ENCODE peak calls at places on chromosomes 4 and X, in seven cellular contexts. M, B, C, R, O, Y and V are unnamed samples.

GRCh38 chr4:123661080-123661737 is 264.6 kb downstream of the SPRY1 start:
- DNase-seq in M (peak), B (peak), C (no peak), R (no peak), O (no peak), Y (peak), V (peak)

GRCh38 chr4:110533940-110534339 is 58.0 kb downstream of the ENPEP start:
- DNase-seq in M (peak), B (peak), C (peak), R (peak), O (no peak), Y (peak), V (peak)

GRCh38 chrX:7252013-7252610 is 104.2 kb upstream of the PUDP start:
- DNase-seq in M (no peak), B (no peak), C (no peak), R (no peak), O (no peak), Y (no peak), V (no peak)

GRCh38 chr4:82756061-82756460 is 42.5 kb downstream of the SCD5 start:
- DNase-seq in M (no peak), B (no peak), C (no peak), R (no peak), O (no peak), Y (no peak), V (no peak)

GRCh38 chrX:12975670-12975965 is 708 bp downstream of the TMSB4X start:
- DNase-seq in M (no peak), B (no peak), C (no peak), R (peak), O (no peak), Y (no peak), V (no peak)

GRCh38 chr4:78748361-78748760 is 27.8 kb upstream of the BMP2K start:
- DNase-seq in M (no peak), B (no peak), C (no peak), R (no peak), O (no peak), Y (peak), V (peak)

GRCh38 chrX:153627675-153628111 is 19.3 kb upstream of the DUSP9 start:
- DNase-seq in M (no peak), B (no peak), C (no peak), R (no peak), O (no peak), Y (no peak), V (no peak)

GRCh38 chrX:133307637-133308485 is 89.7 kb upstream of the TFDP3 start:
- DNase-seq in M (peak), B (no peak), C (no peak), R (no peak), O (no peak), Y (no peak), V (no peak)

GRCh38 chr4:17981063-17981462 is 40.5 kb downstream of the LCORL start:
- DNase-seq in M (no peak), B (no peak), C (no peak), R (no peak), O (no peak), Y (no peak), V (no peak)

GRCh38 chr4:145170209-145170608 is 10.2 kb downstream of the OTUD4 start:
- DNase-seq in M (peak), B (no peak), C (no peak), R (no peak), O (no peak), Y (no peak), V (no peak)

GRCh38 chr4:76955187-76955586 is 5.6 kb downstream of the SEPTIN11 start:
- DNase-seq in M (no peak), B (no peak), C (no peak), R (no peak), O (no peak), Y (no peak), V (peak)

GRCh38 chrX:47796433-47796906 is 40.2 kb upstream of the ZNF81 start:
- DNase-seq in M (peak), B (no peak), C (peak), R (no peak), O (no peak), Y (peak), V (peak)

GRCh38 chr4:166197166-166197565 is 324.1 kb downstream of the TLL1 start:
- DNase-seq in M (no peak), B (no peak), C (no peak), R (no peak), O (no peak), Y (no peak), V (no peak)